ENCODE peak calls at places on chromosomes 13 and 19, in five cellular contexts. R is nephron progenitor cell, V is DND-41, C is AG04449, B is tibial nerve. Y is an unnamed sample.

GRCh38 chr13:44402902-44403719 is 29.5 kb downstream of the SERP2 start:
- DNase-seq in R (no peak), V (no peak), C (no peak), B (no peak), Y (no peak)

GRCh38 chr13:77846173-77846572 is 72.5 kb downstream of the EDNRB start:
- DNase-seq in R (no peak), V (no peak), C (no peak), B (no peak), Y (no peak)

GRCh38 chr13:113981201-113981605 is 7.3 kb upstream of the C13orf46 start:
- DNase-seq in R (no peak), V (no peak), C (no peak), B (peak), Y (no peak)

GRCh38 chr13:110280231-110280813 is 26.6 kb downstream of the COL4A1 start:
- DNase-seq in R (no peak), V (no peak), C (no peak), B (no peak), Y (no peak)

GRCh38 chr13:66329988-66330429 is 900.1 kb downstream of the PCDH9 start:
- DNase-seq in R (no peak), V (no peak), C (no peak), B (no peak), Y (no peak)

GRCh38 chr19:58538257-58539168 is 5.4 kb upstream of the TRIM28 start:
- DNase-seq in R (peak), V (peak), C (no peak), B (no peak), Y (peak)

GRCh38 chr19:33024398-33024797 is 40.3 kb downstream of the RHPN2 start:
- DNase-seq in R (no peak), V (no peak), C (no peak), B (no peak), Y (no peak)

GRCh38 chr13:49627831-49628652 is at the start of gene ARL11:
- DNase-seq in R (peak), V (no peak), C (no peak), B (peak), Y (peak)

GRCh38 chr19:45168767-45169351 is 8.1 kb upstream of the NKPD1 start:
- DNase-seq in R (no peak), V (no peak), C (no peak), B (no peak), Y (no peak)

GRCh38 chr13:90883592-90883991 is 463.9 kb upstream of the MIR17HG start:
- DNase-seq in R (no peak), V (no peak), C (no peak), B (no peak), Y (no peak)

GRCh38 chr13:113927661-113928581 is 46.0 kb downstream of the C13orf46 start:
- DNase-seq in R (no peak), V (no peak), C (peak), B (peak), Y (no peak)

GRCh38 chr13:67101730-67102467 is 128.2 kb downstream of the PCDH9 start:
- DNase-seq in R (no peak), V (no peak), C (no peak), B (no peak), Y (no peak)

GRCh38 chr13:30338331-30338851 is 31.0 kb upstream of the KATNAL1 start:
- DNase-seq in R (no peak), V (no peak), C (peak), B (no peak), Y (no peak)

GRCh38 chr19:37928527-37929286 is 21.7 kb downstream of the SIPA1L3 start:
- DNase-seq in R (no peak), V (no peak), C (no peak), B (no peak), Y (no peak)

GRCh38 chr13:29852464-29853054 is 2.1 kb upstream of the UBL3 start:
- DNase-seq in R (no peak), V (no peak), C (no peak), B (peak), Y (no peak)

GRCh38 chr19:8550070-8550469 is 27.2 kb downstream of the MYO1F start:
- DNase-seq in R (no peak), V (no peak), C (no peak), B (no peak), Y (no peak)

GRCh38 chr19:2722541-2723344 is 1.6 kb upstream of the DIRAS1 start:
- DNase-seq in R (no peak), V (no peak), C (no peak), B (peak), Y (no peak)

GRCh38 chr19:45508931-45509691 is 1.8 kb downstream of the VASP start:
- DNase-seq in R (peak), V (peak), C (no peak), B (peak), Y (no peak)

GRCh38 chr19:2426661-2427322 is 594 bp downstream of the TIMM13 start:
- DNase-seq in R (peak), V (peak), C (no peak), B (no peak), Y (peak)

GRCh38 chr13:83798731-83799130 is 83.5 kb downstream of the SLITRK1 start:
- DNase-seq in R (no peak), V (no peak), C (no peak), B (no peak), Y (no peak)

GRCh38 chr13:99313473-99313872 is 6.3 kb upstream of the GPR183 start:
- DNase-seq in R (no peak), V (no peak), C (no peak), B (no peak), Y (no peak)

GRCh38 chr13:62631614-62632013 is 1216.0 kb upstream of the PCDH20 start:
- DNase-seq in R (no peak), V (no peak), C (no peak), B (no peak), Y (no peak)

GRCh38 chr19:16825312-16826168 is 3.7 kb upstream of the SIN3B start:
- DNase-seq in R (peak), V (no peak), C (no peak), B (peak), Y (no peak)

GRCh38 chr19:2171349-2172145 is 7.8 kb downstream of the DOT1L start:
- DNase-seq in R (no peak), V (peak), C (no peak), B (no peak), Y (peak)

GRCh38 chr19:50497030-50497420 is 14.0 kb downstream of the JOSD2 start:
- DNase-seq in R (no peak), V (no peak), C (no peak), B (no peak), Y (no peak)

GRCh38 chr19:50703915-50704548 is 15.6 kb downstream of the SHANK1 start:
- DNase-seq in R (no peak), V (no peak), C (no peak), B (no peak), Y (no peak)

GRCh38 chr13:98207411-98207810 is 30.3 kb upstream of the RNF113B start:
- DNase-seq in R (no peak), V (no peak), C (no peak), B (no peak), Y (no peak)

DNA sequence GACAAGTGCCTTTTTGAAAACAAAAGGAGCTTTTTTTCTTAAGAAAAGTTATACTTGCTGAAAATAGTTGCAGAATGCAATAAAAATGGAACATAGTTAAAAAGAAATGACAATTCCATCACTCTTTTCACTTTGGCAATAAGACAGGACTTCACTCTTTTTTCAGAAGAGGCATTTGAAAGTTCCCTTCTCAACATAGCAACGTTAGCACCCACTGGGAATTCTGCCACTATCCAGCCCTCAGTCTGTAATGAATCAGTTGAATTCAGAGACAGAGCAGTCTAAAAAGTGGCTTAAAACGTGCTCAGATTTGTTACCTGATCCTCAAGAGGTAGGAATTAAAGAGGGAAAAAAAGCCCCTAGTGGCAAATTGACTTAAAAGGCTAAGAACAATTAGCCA is 10.2 kb downstream of the RGCC start:
- DNase-seq in R (no peak), V (no peak), C (no peak), B (no peak), Y (no peak)
- TF ChIP-seq CTCF in R (no peak), V (no peak), C (no peak), B (no peak), Y (no peak)

DNA sequence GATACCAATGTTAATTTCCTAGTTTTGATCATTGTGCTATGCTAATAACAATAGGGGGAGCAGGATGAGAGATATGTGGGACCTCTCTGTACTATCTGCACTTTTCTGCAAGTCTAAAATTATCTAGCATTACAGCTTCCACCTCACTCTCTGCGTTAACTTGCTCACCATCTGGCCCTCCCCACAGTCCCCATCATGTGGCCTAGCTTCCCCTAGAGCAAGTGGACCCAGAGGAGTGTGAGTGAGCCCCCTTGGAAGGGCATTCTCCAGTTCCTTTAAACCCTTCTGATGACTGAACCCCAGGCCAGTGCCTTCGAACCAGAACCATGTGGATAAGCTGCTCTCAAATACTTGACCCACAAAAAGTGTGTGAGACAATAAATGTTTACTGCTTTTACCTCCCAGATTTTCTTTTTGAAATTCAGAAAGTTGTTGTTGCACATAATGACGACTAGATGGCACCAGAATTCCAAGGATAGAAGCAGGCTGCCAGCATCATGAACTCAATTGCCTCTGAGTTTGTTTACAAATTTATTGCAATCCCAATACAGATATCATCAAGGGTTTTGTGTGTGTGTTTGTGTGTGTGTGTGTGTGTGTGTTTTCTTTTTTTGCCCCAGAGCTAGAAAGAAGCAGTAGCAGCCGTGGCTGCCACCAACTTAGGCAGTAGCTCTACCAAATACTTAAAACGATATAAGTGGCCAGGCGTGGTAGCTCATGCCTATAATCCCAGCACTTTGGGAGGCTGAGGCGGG is 49.0 kb upstream of the ZNF780A start:
- DNase-seq in R (peak), V (no peak), C (no peak), B (peak), Y (no peak)
- TF ChIP-seq CTCF in R (peak), V (peak), C (peak), B (peak), Y (peak)

GRCh38 chr19:18131841-18132596 is 20.9 kb upstream of the PIK3R2 start:
- DNase-seq in R (peak), V (peak), C (no peak), B (no peak), Y (no peak)
- TF ChIP-seq CTCF in R (no peak), V (no peak), C (no peak), B (no peak), Y (no peak)

DNA sequence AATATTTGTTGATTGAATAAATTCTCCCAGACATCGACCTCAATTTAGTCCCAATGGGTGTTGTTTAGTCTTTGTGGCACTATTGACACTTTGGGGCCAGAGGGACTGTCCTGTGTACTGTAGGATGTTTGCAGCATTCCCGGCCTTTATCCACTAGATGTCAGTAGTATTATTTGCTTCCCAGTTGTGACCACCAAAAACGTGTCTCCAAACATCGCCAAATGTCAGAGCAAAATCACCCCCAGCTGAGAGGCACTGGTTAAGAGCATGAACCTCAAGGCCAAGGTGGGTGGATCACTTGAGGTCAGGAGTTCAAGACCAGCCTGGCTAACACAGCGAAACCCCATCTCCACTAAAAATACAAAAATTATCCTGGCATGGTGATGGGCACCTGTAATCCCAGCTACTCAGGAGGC is 15.4 kb downstream of the NLRP12 start:
- DNase-seq in R (no peak), V (no peak), C (no peak), B (no peak), Y (no peak)
- TF ChIP-seq CTCF in R (peak), V (peak), C (peak), B (no peak), Y (no peak)

DNA sequence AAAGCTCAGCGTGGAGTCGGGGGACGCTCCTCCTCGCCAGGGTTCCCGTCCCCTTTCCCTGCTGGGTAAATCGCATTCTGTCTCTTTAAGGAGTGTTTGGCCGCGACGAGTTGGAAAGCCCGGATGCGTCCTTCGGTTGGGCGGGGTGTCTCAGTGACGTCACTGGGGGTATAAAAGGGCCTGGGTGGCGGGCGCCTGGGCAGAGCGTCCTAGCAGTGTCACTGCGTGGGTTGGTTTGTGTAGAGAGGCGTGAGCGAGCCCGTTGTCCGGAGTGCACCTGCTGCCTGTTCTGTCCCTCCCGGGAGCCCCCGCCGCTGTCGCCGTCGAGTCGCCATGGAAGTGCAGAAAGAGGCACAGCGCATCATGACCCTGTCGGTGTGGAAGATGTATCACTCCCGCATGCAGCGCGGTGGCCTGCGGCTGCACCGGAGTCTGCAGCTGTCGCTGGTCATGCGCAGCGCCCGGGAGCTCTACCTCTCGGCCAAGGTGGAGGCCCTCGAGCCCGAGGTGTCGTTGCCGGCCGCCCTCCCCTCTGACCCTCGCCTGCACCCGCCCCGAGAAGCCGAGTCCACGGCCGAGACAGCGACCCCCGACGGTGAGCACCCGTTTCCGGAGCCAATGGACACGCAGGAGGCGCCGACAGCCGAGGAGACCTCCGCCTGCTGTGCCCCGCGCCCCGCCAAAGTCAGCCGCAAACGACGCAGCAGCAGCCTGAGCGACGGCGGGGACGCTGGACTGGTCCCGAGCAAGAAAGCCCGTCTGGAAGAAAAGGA is 2.8 kb downstream of the IER2 start:
- DNase-seq in R (peak), V (peak), C (no peak), B (peak), Y (peak)
- TF ChIP-seq CTCF in R (no peak), V (peak), C (peak), B (peak), Y (no peak)

GRCh38 chr13:33377825-33378224 is 92.3 kb upstream of the STARD13 start:
- DNase-seq in R (no peak), V (no peak), C (no peak), B (no peak), Y (no peak)

GRCh38 chr13:33376212-33376611 is 90.7 kb upstream of the STARD13 start:
- DNase-seq in R (no peak), V (no peak), C (no peak), B (no peak), Y (no peak)

GRCh38 chr13:33375421-33375820 is 89.9 kb upstream of the STARD13 start:
- DNase-seq in R (no peak), V (no peak), C (no peak), B (no peak), Y (no peak)

GRCh38 chr13:33372251-33372919 is 86.8 kb upstream of the STARD13 start:
- DNase-seq in R (no peak), V (no peak), C (no peak), B (no peak), Y (no peak)

DNA sequence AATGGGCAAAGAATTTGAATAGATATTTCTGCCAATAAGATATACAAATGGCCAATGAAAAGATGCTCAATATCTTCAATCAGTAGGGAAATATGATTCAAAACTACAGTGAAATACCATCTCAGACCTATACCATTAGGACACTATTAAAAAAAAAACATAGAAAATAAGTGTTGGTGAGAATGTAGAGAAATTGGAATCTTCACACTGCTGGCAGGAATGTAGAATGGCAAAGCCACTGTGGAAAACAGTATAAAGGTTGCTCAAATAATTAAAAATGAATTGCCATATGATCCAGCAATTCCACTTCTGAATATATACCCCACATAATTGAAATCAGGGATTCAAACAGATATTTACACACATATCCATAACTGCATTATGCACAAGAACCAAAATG is 88.1 kb upstream of the STARD13 start:
- DNase-seq in R (no peak), V (no peak), C (no peak), B (no peak), Y (no peak)
- TF ChIP-seq CTCF in R (no peak), V (no peak), C (no peak), B (no peak), Y (no peak)

GRCh38 chr19:10829967-10830366 is 6.0 kb downstream of the TMED1 start:
- DNase-seq in R (no peak), V (no peak), C (no peak), B (no peak), Y (no peak)

GRCh38 chr19:10830941-10831779 is 4.9 kb downstream of the TMED1 start:
- DNase-seq in R (no peak), V (no peak), C (no peak), B (no peak), Y (no peak)

GRCh38 chr19:10831980-10832658 is 3.9 kb downstream of the TMED1 start:
- DNase-seq in R (no peak), V (no peak), C (no peak), B (no peak), Y (no peak)

GRCh38 chr19:10828981-10829821 is 6.8 kb downstream of the TMED1 start:
- DNase-seq in R (no peak), V (no peak), C (no peak), B (no peak), Y (no peak)

DNA sequence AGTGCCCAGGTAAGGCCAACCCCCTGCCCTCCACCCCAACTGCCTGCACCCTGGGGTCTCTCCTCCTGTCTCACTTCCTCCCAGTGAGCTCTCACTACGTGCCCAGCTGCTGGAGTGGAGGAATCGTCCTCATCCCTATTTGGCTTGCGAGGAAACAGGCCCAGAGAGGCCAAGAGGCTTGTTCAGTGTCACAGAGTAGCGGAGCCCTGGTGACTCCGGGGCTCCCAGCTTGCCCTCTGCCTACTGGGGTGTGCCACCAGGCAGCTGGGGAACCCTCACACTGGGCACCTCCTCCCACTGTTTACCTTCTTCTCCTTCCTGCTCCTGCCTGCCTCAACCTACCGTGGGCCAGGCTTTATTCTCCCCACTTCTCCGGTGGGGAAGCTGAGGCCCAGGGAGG is 5.6 kb downstream of the TMED1 start:
- DNase-seq in R (no peak), V (no peak), C (no peak), B (no peak), Y (no peak)
- TF ChIP-seq CTCF in R (no peak), V (no peak), C (no peak), B (no peak), Y (no peak)

DNA sequence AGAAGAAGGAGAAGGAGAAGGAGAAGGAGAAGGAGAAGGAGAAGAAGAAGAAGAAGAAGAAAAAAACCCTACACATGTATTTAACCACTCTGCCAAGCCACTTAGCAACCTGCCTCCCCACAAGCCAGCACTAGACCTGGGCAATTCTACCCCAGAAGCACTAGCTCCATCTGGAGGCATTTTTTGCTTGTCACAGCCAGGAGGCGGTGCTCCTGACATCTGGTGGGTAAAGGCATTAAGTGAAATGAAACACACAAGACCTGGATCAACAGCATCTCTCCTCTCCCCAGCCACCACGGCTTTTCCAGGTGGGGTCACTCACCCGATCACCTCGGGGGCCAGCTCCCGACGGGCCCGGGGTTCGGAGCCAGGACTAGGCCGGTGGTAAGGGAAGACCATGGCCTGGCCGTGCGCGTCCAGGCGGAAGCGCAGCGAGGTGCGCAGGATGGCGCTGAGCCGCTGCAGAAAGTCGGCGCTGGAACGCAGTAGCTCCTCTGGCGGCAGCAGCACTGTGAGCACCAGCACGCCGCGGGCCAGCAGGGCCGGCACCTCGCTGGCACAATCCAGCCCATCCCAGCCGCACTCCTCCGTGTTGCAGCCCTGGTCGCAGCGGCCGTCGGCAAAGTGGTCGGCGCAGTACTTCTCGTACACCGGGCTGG is 26.9 kb downstream of the NOTCH3 start:
- DNase-seq in R (no peak), V (no peak), C (no peak), B (no peak), Y (no peak)
- TF ChIP-seq CTCF in R (no peak), V (peak), C (no peak), B (no peak), Y (no peak)

Y was measured in CD8-positive, alpha-beta T cell.